ENCODE peak calls at places on chromosomes 11 and 22, in seven cellular contexts. K, J, W, Z, O, R and V are unnamed samples.

GRCh38 chr11:1298695-1299492 is 10.5 kb downstream of the TOLLIP start:
- DNase-seq in K (peak), J (no peak), W (no peak), Z (peak), O (peak), R (peak), V (no peak)

GRCh38 chr22:31647921-31648320 is 14.1 kb downstream of the PISD start:
- DNase-seq in K (no peak), J (no peak), W (no peak), Z (no peak), O (no peak), R (no peak), V (no peak)

GRCh38 chr11:2850366-2850765 is 35.2 kb downstream of the CDKN1C start:
- DNase-seq in K (no peak), J (no peak), W (no peak), Z (peak), O (no peak), R (no peak), V (no peak)

GRCh38 chr11:11481371-11481770 is 128.3 kb upstream of the CSNK2A3 start:
- DNase-seq in K (peak), J (no peak), W (no peak), Z (no peak), O (no peak), R (peak), V (no peak)

GRCh38 chr11:779120-779954 is 2.0 kb upstream of the GATD1 start:
- DNase-seq in K (peak), J (no peak), W (no peak), Z (no peak), O (no peak), R (no peak), V (no peak)

GRCh38 chr11:63375434-63375833 is 5.8 kb downstream of the SLC22A9 start:
- DNase-seq in K (no peak), J (no peak), W (no peak), Z (no peak), O (no peak), R (no peak), V (no peak)

GRCh38 chr11:66275984-66276612 is 1.9 kb upstream of the CNIH2 start:
- DNase-seq in K (no peak), J (no peak), W (no peak), Z (no peak), O (no peak), R (no peak), V (no peak)

GRCh38 chr22:36385491-36386350 is 2.0 kb downstream of the MYH9 start:
- DNase-seq in K (no peak), J (peak), W (peak), Z (peak), O (peak), R (no peak), V (no peak)

GRCh38 chr22:23271597-23271908 is 91.2 kb downstream of the BCR start:
- DNase-seq in K (no peak), J (no peak), W (no peak), Z (no peak), O (no peak), R (no peak), V (no peak)

GRCh38 chr11:112082729-112083128 is 3.8 kb downstream of the TIMM8B start:
- DNase-seq in K (no peak), J (no peak), W (no peak), Z (no peak), O (peak), R (peak), V (peak)

GRCh38 chr11:112511271-112511670 is 250.6 kb upstream of the PLET1 start:
- DNase-seq in K (no peak), J (no peak), W (no peak), Z (no peak), O (peak), R (no peak), V (no peak)

GRCh38 chr11:125925247-125925740 is 20.6 kb upstream of the VSIG10L2 start:
- DNase-seq in K (no peak), J (no peak), W (peak), Z (no peak), O (no peak), R (no peak), V (no peak)

GRCh38 chr11:22430286-22430685 is 92.1 kb downstream of the SLC17A6 start:
- DNase-seq in K (no peak), J (no peak), W (no peak), Z (no peak), O (no peak), R (no peak), V (no peak)

GRCh38 chr11:63710476-63711217 is 29.3 kb downstream of the RTN3 start:
- DNase-seq in K (no peak), J (no peak), W (peak), Z (no peak), O (no peak), R (no peak), V (peak)

GRCh38 chr22:50733521-50734342 is 4.3 kb upstream of the ACR start:
- DNase-seq in K (peak), J (no peak), W (no peak), Z (peak), O (no peak), R (peak), V (no peak)

GRCh38 chr11:86805873-86806310 is 5.5 kb downstream of the PRSS23 start:
- DNase-seq in K (no peak), J (no peak), W (peak), Z (no peak), O (peak), R (no peak), V (no peak)

GRCh38 chr22:26086359-26086758 is 82.9 kb upstream of the SEZ6L start:
- DNase-seq in K (no peak), J (no peak), W (no peak), Z (peak), O (no peak), R (no peak), V (no peak)

GRCh38 chr11:23569134-23569533 is 708.9 kb upstream of the CCDC179 start:
- DNase-seq in K (no peak), J (no peak), W (no peak), Z (no peak), O (no peak), R (no peak), V (no peak)

DNA sequence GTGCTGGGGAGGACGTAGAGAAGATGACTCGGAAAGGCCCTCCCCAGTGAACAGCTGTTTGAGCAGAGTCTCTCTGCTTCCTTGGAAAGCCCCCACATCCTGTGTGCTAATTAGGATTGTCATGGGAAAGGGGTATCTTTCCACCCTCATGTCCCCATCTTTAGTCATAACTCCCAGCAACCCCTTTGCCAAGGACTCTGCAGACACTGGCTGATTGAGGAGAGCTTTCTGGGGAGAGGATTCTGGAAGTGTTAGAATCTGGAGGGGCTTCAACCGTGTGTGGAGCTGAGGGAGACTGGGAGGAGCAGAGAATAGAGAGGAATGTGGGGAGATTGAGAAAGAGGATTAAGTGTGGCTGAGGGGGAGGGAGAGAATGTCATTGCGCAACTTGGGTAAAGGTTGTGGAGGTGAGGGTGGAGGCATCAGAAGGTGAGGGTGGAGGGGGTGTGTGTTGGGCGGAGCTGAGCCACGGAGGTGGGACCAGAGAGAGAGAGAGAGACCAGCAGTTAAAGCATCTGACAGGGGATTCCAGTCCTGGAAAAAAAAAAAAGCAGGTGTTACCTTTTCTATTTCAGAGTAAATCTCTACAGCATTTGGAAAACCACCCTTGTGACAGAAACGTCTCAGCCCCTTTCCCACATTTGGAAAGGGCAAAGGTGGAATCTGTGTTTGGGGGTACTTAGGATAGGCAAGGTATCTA is 2.2 kb downstream of the DTX4 start:
- DNase-seq in K (no peak), J (no peak), W (no peak), Z (peak), O (peak), R (no peak), V (no peak)
- H3K4me3 ChIP-seq in K (peak), J (no peak), W (no peak), Z (peak), O (peak), R (peak), V (peak)

GRCh38 chr11:67628710-67629385 is 889 bp downstream of the NUDT8 start:
- DNase-seq in K (no peak), J (no peak), W (no peak), Z (no peak), O (no peak), R (no peak), V (no peak)
- H3K27ac ChIP-seq in K (peak), J (no peak), W (no peak), Z (no peak), O (no peak), R (peak), V (no peak)

GRCh38 chr11:65172600-65172999 is 2.6 kb downstream of the SPDYC start:
- DNase-seq in K (no peak), J (no peak), W (no peak), Z (no peak), O (no peak), R (no peak), V (no peak)
- TF ChIP-seq CTCF in K (no peak), J (no peak), W (no peak), Z (no peak), O (no peak), R (no peak), V (no peak)

GRCh38 chr11:61716478-61717285 is 35.8 kb upstream of the MYRF start:
- DNase-seq in K (no peak), J (no peak), W (no peak), Z (no peak), O (no peak), R (no peak), V (no peak)

GRCh38 chr11:61717286-61718033 is 35.0 kb upstream of the MYRF start:
- DNase-seq in K (no peak), J (no peak), W (no peak), Z (no peak), O (no peak), R (no peak), V (no peak)

GRCh38 chr11:61718613-61719302 is 33.7 kb upstream of the MYRF start:
- DNase-seq in K (peak), J (no peak), W (peak), Z (peak), O (no peak), R (peak), V (peak)

GRCh38 chr11:61719968-61720367 is 32.5 kb upstream of the MYRF start:
- DNase-seq in K (no peak), J (no peak), W (no peak), Z (no peak), O (no peak), R (no peak), V (no peak)

DNA sequence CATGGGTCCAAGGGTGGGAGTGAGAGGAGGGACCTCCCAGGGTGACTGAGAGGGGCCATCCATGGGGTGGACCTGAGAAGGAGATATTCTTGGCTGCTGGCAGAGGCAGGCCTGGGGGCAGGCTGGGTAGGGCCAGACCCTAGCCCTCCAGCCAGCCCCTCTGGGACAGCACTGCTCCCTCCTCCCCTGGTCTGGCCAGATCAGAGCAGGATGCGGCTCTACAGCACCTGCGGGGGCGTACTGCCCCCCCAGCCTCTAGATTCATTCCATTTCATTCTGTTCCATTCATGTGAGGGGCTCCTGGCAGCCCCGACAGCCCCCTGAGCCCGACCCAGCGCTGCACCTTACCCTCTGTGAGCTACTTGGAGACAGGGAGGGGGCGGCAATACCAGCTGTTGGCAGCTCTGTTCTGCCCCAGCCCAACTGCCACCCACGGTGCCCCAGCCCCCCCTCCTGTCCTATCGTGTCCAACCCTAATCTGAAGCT is 34.3 kb upstream of the MYRF start:
- DNase-seq in K (no peak), J (no peak), W (no peak), Z (no peak), O (no peak), R (no peak), V (no peak)
- H3K4me3 ChIP-seq in K (peak), J (no peak), W (no peak), Z (peak), O (no peak), R (peak), V (peak)

GRCh38 chr11:73323464-73323863 is 15.4 kb downstream of the ARHGEF17 start:
- DNase-seq in K (peak), J (no peak), W (peak), Z (peak), O (no peak), R (peak), V (peak)
- H3K27ac ChIP-seq in K (peak), J (no peak), W (peak), Z (no peak), O (no peak), R (peak), V (peak)

GRCh38 chr11:111006207-111006606 is 239.3 kb upstream of the POU2AF2 start:
- DNase-seq in K (no peak), J (no peak), W (no peak), Z (no peak), O (no peak), R (no peak), V (no peak)
- TF ChIP-seq CTCF in K (no peak), J (no peak), W (no peak), Z (no peak), O (no peak), R (no peak), V (no peak)

GRCh38 chr11:116326146-116326545 is 446.6 kb downstream of the BUD13 start:
- DNase-seq in K (no peak), J (no peak), W (no peak), Z (no peak), O (no peak), R (no peak), V (no peak)
- H3K4me3 ChIP-seq in K (no peak), J (no peak), W (no peak), Z (no peak), O (no peak), R (no peak), V (no peak)